ENCODE peak calls at places on chromosomes 11 and 22, in six cellular contexts. P, F, S, Q, Z and H are unnamed samples.

GRCh38 chr22:19224985-19225384 is 46.4 kb upstream of the SLC25A1 start:
- DNase-seq in P (no peak), F (no peak), S (no peak), Q (no peak), Z (no peak), H (no peak)

GRCh38 chr11:59706518-59707285 is 6.9 kb downstream of the OR10V1 start:
- DNase-seq in P (no peak), F (no peak), S (peak), Q (no peak), Z (peak), H (peak)

GRCh38 chr11:130388607-130389205 is 39.7 kb downstream of the ADAMTS8 start:
- DNase-seq in P (no peak), F (no peak), S (no peak), Q (peak), Z (no peak), H (no peak)

GRCh38 chr22:36134167-36134566 is 26.4 kb downstream of the APOL3 start:
- DNase-seq in P (no peak), F (no peak), S (no peak), Q (no peak), Z (no peak), H (no peak)

GRCh38 chr22:43848366-43849171 is 13.7 kb downstream of the SULT4A1 start:
- DNase-seq in P (peak), F (peak), S (peak), Q (no peak), Z (peak), H (no peak)

GRCh38 chr11:77407613-77408012 is 66.3 kb downstream of the PAK1 start:
- DNase-seq in P (peak), F (peak), S (peak), Q (no peak), Z (peak), H (no peak)

GRCh38 chr11:59815754-59816153 is 5.2 kb upstream of the MRPL16 start:
- DNase-seq in P (no peak), F (peak), S (no peak), Q (no peak), Z (no peak), H (no peak)

GRCh38 chr22:45997077-45997774 is 20.3 kb upstream of the WNT7B start:
- DNase-seq in P (peak), F (peak), S (no peak), Q (no peak), Z (peak), H (no peak)

GRCh38 chr11:134466909-134467567 is 55.0 kb upstream of the B3GAT1 start:
- DNase-seq in P (no peak), F (no peak), S (no peak), Q (no peak), Z (no peak), H (no peak)

GRCh38 chr11:19441288-19441687 is 200.5 kb upstream of the E2F8 start:
- DNase-seq in P (no peak), F (no peak), S (no peak), Q (no peak), Z (no peak), H (no peak)

GRCh38 chr22:43474161-43475101 is 62.6 kb downstream of the MPPED1 start:
- DNase-seq in P (no peak), F (no peak), S (no peak), Q (no peak), Z (no peak), H (no peak)

GRCh38 chr11:58573451-58574104 is 2.1 kb downstream of the LPXN start:
- DNase-seq in P (peak), F (no peak), S (no peak), Q (peak), Z (peak), H (no peak)

GRCh38 chr11:134573857-134574256 is 161.8 kb upstream of the B3GAT1 start:
- DNase-seq in P (no peak), F (no peak), S (no peak), Q (no peak), Z (no peak), H (no peak)

GRCh38 chr11:62245271-62245753 is 3.3 kb downstream of the SCGB1D2 start:
- DNase-seq in P (no peak), F (peak), S (no peak), Q (no peak), Z (peak), H (no peak)

GRCh38 chr11:47905358-47906059 is 57.4 kb upstream of the NUP160 start:
- DNase-seq in P (no peak), F (peak), S (no peak), Q (no peak), Z (peak), H (no peak)

GRCh38 chr11:108733479-108734116 is 68.7 kb downstream of the DDX10 start:
- DNase-seq in P (no peak), F (peak), S (no peak), Q (no peak), Z (peak), H (no peak)

GRCh38 chr22:21568207-21569075 is 927 bp downstream of the UBE2L3 start:
- DNase-seq in P (peak), F (peak), S (no peak), Q (no peak), Z (peak), H (no peak)

GRCh38 chr11:69104856-69105395 is 50.8 kb upstream of the SMIM38 start:
- DNase-seq in P (no peak), F (no peak), S (no peak), Q (no peak), Z (no peak), H (no peak)

GRCh38 chr11:46485852-46486443 is 94.4 kb upstream of the CHRM4 start:
- DNase-seq in P (no peak), F (no peak), S (no peak), Q (no peak), Z (no peak), H (no peak)

GRCh38 chr22:19184276-19184997 is 5.9 kb upstream of the SLC25A1 start:
- DNase-seq in P (no peak), F (no peak), S (no peak), Q (no peak), Z (no peak), H (no peak)

GRCh38 chr11:71250512-71251158 is 1.7 kb downstream of the SHANK2 start:
- DNase-seq in P (peak), F (peak), S (no peak), Q (no peak), Z (no peak), H (no peak)

GRCh38 chr11:134386945-134387344 is 25.1 kb downstream of the B3GAT1 start:
- DNase-seq in P (no peak), F (no peak), S (no peak), Q (no peak), Z (no peak), H (no peak)

GRCh38 chr22:29625090-29625825 is 21.8 kb downstream of the NF2 start:
- DNase-seq in P (peak), F (peak), S (no peak), Q (no peak), Z (peak), H (no peak)

GRCh38 chr22:45683248-45683647 is 11.6 kb downstream of the ATXN10 start:
- DNase-seq in P (no peak), F (no peak), S (no peak), Q (no peak), Z (no peak), H (no peak)

GRCh38 chr22:19046287-19046686 is 75.9 kb downstream of the DGCR2 start:
- DNase-seq in P (no peak), F (no peak), S (no peak), Q (no peak), Z (no peak), H (no peak)

GRCh38 chr11:62392506-62392905 is 26.3 kb upstream of the SCGB1A1 start:
- DNase-seq in P (no peak), F (no peak), S (no peak), Q (no peak), Z (no peak), H (no peak)

GRCh38 chr22:49210606-49211005 is 617.1 kb downstream of the BRD1 start:
- DNase-seq in P (peak), F (no peak), S (no peak), Q (no peak), Z (no peak), H (no peak)

GRCh38 chr22:38786631-38787030 is 7.3 kb downstream of the DNAL4 start:
- DNase-seq in P (no peak), F (no peak), S (no peak), Q (no peak), Z (no peak), H (no peak)

GRCh38 chr22:38788016-38788415 is 5.9 kb downstream of the DNAL4 start:
- DNase-seq in P (no peak), F (no peak), S (no peak), Q (no peak), Z (peak), H (no peak)

GRCh38 chr22:38788417-38788816 is 5.5 kb downstream of the DNAL4 start:
- DNase-seq in P (peak), F (no peak), S (no peak), Q (no peak), Z (peak), H (peak)

GRCh38 chr22:38789606-38790005 is 4.3 kb downstream of the DNAL4 start:
- DNase-seq in P (no peak), F (no peak), S (no peak), Q (no peak), Z (no peak), H (no peak)

GRCh38 chr22:38788846-38789245 is 5.1 kb downstream of the DNAL4 start:
- DNase-seq in P (no peak), F (no peak), S (no peak), Q (no peak), Z (no peak), H (no peak)
- H3K27ac ChIP-seq in P (peak), F (no peak), S (no peak), Q (no peak), Z (peak), H (no peak)

GRCh38 chr11:115437902-115438575 is 66.2 kb downstream of the CADM1 start:
- DNase-seq in P (no peak), F (no peak), S (no peak), Q (no peak), Z (no peak), H (no peak)

GRCh38 chr11:115444542-115444941 is 59.7 kb downstream of the CADM1 start:
- DNase-seq in P (no peak), F (no peak), S (no peak), Q (no peak), Z (no peak), H (no peak)

DNA sequence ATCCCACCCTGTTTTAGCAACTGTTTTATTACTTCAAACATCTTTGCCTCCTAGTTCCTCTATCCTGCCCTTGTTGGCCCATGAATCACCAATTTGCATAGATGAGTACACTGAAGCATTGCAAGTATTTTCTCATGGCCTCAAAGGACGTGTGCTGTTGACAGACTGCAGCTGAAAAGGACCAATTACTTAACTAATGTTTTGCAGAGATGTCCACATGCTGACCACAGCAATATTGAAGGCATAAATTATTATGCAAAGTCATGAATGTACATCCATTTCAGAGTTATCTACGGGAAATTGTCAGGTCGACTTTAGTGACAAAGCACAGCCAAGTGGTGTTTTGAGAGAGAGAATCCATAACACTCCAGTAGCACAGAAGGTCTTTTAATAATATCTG is 64.8 kb downstream of the CADM1 start:
- DNase-seq in P (no peak), F (no peak), S (no peak), Q (no peak), Z (peak), H (no peak)
- H3K27ac ChIP-seq in P (no peak), F (no peak), S (no peak), Q (no peak), Z (no peak), H (no peak)

GRCh38 chr11:14520086-14520901 is at the start of gene PSMA1:
- DNase-seq in P (peak), F (peak), S (peak), Q (peak), Z (peak), H (peak)
- H3K27ac ChIP-seq in P (peak), F (peak), S (peak), Q (peak), Z (peak), H (peak)

DNA sequence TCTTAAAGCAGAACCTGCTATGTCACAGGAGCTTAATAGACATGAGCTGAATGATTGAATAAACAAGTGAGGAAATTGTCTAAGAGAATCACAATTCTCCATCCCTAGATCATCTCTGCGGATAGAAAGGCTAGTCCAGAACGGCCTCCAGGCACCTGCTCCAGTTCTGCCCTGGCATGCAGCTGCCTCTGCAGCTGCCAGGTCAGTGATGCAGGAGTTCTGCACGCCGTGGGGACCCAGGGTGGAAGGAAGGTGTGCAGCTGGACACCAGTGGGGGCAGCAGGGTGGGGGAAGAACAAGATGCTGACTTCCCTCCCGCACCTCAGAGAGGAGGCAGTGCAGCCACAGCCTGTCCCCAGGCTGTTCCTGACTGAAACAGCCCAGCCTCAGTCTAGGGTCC is 192.1 kb upstream of the NCAM1 start:
- DNase-seq in P (no peak), F (no peak), S (no peak), Q (no peak), Z (no peak), H (no peak)
- H3K27ac ChIP-seq in P (no peak), F (no peak), S (no peak), Q (no peak), Z (no peak), H (no peak)

DNA sequence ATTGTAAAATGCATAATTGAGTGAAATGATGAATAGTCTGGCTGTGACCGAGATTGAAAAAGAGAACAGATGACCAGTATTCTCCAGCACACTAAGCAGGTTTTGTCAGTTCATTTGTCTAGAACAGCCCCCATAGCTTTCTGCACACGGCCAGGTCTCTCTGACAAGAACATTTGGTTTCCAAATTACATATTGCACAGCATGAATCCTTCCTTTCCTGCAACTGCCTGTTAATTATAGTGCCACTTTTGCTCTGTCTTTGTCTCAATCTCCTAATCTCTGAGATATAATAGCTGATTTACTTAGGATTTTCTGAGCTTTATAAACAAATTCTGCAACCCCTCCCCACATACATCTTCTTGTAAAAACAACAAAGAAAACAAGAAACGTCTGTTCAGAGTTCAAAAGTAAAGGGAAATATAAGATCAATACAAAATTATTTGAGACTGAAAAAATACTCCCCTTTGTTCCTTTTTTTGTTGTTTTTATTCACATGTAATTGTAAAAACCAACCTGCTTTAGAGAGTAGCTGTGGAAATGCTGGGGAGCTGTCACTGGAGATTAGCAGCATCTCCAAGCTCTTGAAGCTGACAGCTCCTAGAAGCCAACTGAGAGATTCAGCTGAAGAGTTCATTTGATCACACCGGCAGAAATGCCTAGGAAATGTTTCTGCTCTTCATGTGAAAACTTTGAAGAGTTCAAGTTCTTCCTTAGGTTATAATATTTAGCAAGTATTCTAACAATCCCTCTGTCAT is 998.1 kb downstream of the DLG2 start:
- DNase-seq in P (no peak), F (no peak), S (no peak), Q (no peak), Z (no peak), H (no peak)
- H3K27ac ChIP-seq in P (no peak), F (no peak), S (no peak), Q (no peak), Z (no peak), H (no peak)